ENCODE peak calls at places on chromosomes 7 and 10, in five cellular contexts. One of them, this sample, is unnamed.

GRCh38 chr10:68559872-68560200 is 301 bp upstream of the TET1 start:
- DNase-seq in H1: no peak
- DNase-seq in H9: no peak
- DNase-seq in IMR-90: no peak
- DNase-seq in mesenchymal stem cell: no peak
- DNase-seq in this sample: no peak

GRCh38 chr7:30563326-30563942 is 31.2 kb upstream of the GARS1 start:
- DNase-seq in H1: no peak
- DNase-seq in H9: no peak
- DNase-seq in IMR-90: peak
- DNase-seq in mesenchymal stem cell: no peak
- DNase-seq in this sample: no peak

GRCh38 chr10:46555713-46556514 is 544 bp downstream of the GPRIN2 start:
- DNase-seq in H1: peak
- DNase-seq in H9: peak
- DNase-seq in IMR-90: no peak
- DNase-seq in mesenchymal stem cell: no peak
- DNase-seq in this sample: peak

GRCh38 chr7:10300557-10300956 is 673.1 kb upstream of the PHF14 start:
- DNase-seq in H1: no peak
- DNase-seq in H9: no peak
- DNase-seq in IMR-90: no peak
- DNase-seq in mesenchymal stem cell: peak
- DNase-seq in this sample: no peak

GRCh38 chr7:85135931-85136330 is 50.9 kb downstream of the SEMA3D start:
- DNase-seq in H1: no peak
- DNase-seq in H9: no peak
- DNase-seq in IMR-90: peak
- DNase-seq in mesenchymal stem cell: peak
- DNase-seq in this sample: no peak

GRCh38 chr10:33542747-33543505 is 208.5 kb upstream of the NRP1 start:
- DNase-seq in H1: no peak
- DNase-seq in H9: no peak
- DNase-seq in IMR-90: peak
- DNase-seq in mesenchymal stem cell: peak
- DNase-seq in this sample: no peak

GRCh38 chr7:30898411-30898810 is 13.2 kb upstream of the AQP1 start:
- DNase-seq in H1: no peak
- DNase-seq in H9: no peak
- DNase-seq in IMR-90: no peak
- DNase-seq in mesenchymal stem cell: no peak
- DNase-seq in this sample: no peak

GRCh38 chr10:112961609-112962008 is 11.6 kb downstream of the TCF7L2 start:
- DNase-seq in H1: no peak
- DNase-seq in H9: no peak
- DNase-seq in IMR-90: no peak
- DNase-seq in mesenchymal stem cell: peak
- DNase-seq in this sample: no peak

GRCh38 chr10:61887772-61888171 is 13.7 kb upstream of the ARID5B start:
- DNase-seq in H1: no peak
- DNase-seq in H9: no peak
- DNase-seq in IMR-90: no peak
- DNase-seq in mesenchymal stem cell: no peak
- DNase-seq in this sample: no peak

GRCh38 chr10:61883376-61883997 is 18.0 kb upstream of the ARID5B start:
- DNase-seq in H1: no peak
- DNase-seq in H9: no peak
- DNase-seq in IMR-90: no peak
- DNase-seq in mesenchymal stem cell: no peak
- DNase-seq in this sample: no peak

GRCh38 chr10:61877882-61878281 is 23.6 kb upstream of the ARID5B start:
- DNase-seq in H1: no peak
- DNase-seq in H9: no peak
- DNase-seq in IMR-90: no peak
- DNase-seq in mesenchymal stem cell: no peak
- DNase-seq in this sample: no peak

GRCh38 chr10:61878411-61879051 is 23.0 kb upstream of the ARID5B start:
- DNase-seq in H1: no peak
- DNase-seq in H9: no peak
- DNase-seq in IMR-90: no peak
- DNase-seq in mesenchymal stem cell: no peak
- DNase-seq in this sample: no peak

DNA sequence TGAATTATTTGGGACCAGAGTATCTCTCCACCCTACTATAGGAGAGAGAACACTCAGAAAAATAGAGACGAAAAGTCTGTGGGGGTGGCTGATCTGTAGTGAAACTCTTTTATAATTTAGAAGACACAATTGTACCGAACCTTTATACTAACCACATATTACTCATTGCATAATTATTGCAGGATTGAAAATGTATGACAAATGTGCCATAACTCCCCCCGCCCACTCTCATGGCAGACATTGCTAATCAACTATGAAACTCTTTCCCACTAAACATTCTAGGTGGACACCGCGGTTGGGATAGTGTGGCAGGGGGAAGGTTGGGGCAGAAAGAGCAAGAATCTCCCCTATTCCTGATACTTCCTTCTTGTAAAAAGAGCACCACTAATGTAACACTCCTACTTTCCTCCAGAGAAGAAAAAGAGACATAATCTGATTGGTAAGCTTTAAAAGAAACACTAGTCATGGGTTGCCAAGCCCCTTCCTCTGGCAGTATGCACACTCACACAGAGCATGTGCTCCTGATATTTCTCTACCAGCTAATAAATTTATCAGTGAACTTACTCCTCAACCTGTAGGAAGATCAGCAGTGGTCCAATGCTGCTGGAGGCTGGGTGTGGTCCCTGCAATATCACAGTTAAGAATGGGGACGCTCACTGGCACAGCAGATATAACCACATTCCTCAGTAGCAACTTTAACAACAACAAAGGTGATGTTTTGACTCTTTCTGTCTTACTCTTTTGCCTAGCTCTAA is 18.7 kb upstream of the ARID5B start:
- DNase-seq in H1: no peak
- DNase-seq in H9: no peak
- DNase-seq in IMR-90: peak
- DNase-seq in mesenchymal stem cell: no peak
- DNase-seq in this sample: no peak
- H2AFZ ChIP-seq in H1: no peak
- H2AFZ ChIP-seq in H9: no peak
- H2AFZ ChIP-seq in IMR-90: no peak
- H2AFZ ChIP-seq in mesenchymal stem cell: no peak
- H2AFZ ChIP-seq in this sample: no peak

DNA sequence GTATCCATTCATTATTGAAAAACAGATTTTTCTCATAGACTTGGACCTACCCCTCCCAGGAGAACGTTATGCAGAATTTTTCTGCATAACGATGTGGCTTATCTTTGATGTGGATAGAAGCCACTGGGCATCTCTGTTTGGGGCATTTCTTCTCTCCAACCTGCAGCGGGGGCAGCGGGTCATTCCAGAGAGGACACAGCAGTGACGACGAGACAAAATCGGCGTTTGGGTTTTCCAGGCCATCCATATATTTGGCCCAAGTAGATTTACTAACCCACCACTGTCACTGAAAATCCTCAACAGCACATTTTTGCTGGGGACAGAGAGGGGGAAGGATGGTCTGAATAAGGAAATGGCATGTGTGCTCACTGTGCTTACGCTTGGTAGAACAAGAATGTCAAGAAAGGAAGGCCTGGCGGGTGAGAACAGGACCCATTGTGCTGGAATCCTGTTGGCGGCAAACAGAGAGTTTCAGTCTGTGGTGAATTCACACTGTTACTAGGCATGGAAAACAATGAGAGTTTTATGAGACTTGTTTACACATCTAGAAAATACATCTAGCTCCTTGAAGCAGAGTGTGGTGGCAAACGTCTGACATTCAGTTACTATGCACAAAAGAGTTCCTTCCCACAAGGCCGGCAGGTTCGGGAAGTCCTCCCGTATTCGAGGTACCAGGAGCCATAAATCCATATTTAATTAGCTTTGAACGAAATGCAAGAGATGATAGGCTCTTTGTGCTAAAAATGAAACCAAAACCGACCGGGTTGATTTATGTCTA is 299.5 kb upstream of the PITRM1 start:
- DNase-seq in H1: no peak
- DNase-seq in H9: no peak
- DNase-seq in IMR-90: no peak
- DNase-seq in mesenchymal stem cell: peak
- DNase-seq in this sample: peak
- H3K18ac ChIP-seq in H1: no peak
- H3K18ac ChIP-seq in H9: no peak
- H3K18ac ChIP-seq in IMR-90: peak
- H3K18ac ChIP-seq in mesenchymal stem cell: peak
- H3K18ac ChIP-seq in this sample: no peak

GRCh38 chr7:95976369-95976768 is 204.0 kb downstream of the DYNC1I1 start:
- DNase-seq in H1: no peak
- DNase-seq in H9: no peak
- DNase-seq in IMR-90: no peak
- DNase-seq in mesenchymal stem cell: no peak
- DNase-seq in this sample: no peak

GRCh38 chr7:95972554-95972953 is 200.2 kb downstream of the DYNC1I1 start:
- DNase-seq in H1: no peak
- DNase-seq in H9: no peak
- DNase-seq in IMR-90: no peak
- DNase-seq in mesenchymal stem cell: no peak
- DNase-seq in this sample: no peak

GRCh38 chr7:95974108-95974507 is 201.8 kb downstream of the DYNC1I1 start:
- DNase-seq in H1: no peak
- DNase-seq in H9: no peak
- DNase-seq in IMR-90: no peak
- DNase-seq in mesenchymal stem cell: no peak
- DNase-seq in this sample: no peak

DNA sequence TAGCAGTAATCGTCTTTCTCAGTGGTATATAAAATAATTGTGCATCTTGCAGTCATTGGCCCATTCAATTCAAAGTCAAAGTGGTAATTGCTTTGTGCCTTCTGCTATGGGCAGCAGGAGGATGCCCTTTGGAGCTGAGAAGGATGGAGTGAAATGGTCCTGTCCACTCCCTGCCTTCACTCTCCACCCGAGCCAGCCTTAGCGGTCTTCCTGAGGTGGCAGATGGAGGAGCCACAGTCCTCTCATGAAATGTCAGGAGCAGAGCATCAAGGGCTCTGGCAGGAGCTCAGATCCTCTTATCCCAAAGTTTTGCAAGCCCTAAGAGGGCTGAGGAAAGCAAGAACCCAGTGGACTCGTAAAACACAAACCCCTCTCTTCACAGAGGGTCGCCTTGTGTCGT is 199.4 kb downstream of the DYNC1I1 start:
- DNase-seq in H1: no peak
- DNase-seq in H9: no peak
- DNase-seq in IMR-90: no peak
- DNase-seq in mesenchymal stem cell: no peak
- DNase-seq in this sample: no peak
- H2AFZ ChIP-seq in H1: no peak
- H2AFZ ChIP-seq in H9: no peak
- H2AFZ ChIP-seq in IMR-90: no peak
- H2AFZ ChIP-seq in mesenchymal stem cell: no peak
- H2AFZ ChIP-seq in this sample: no peak

GRCh38 chr10:43856299-43856698 is 207.6 kb upstream of the ZNF32 start:
- DNase-seq in H1: peak
- DNase-seq in H9: no peak
- DNase-seq in IMR-90: no peak
- DNase-seq in mesenchymal stem cell: no peak
- DNase-seq in this sample: no peak
- H3K18ac ChIP-seq in H1: no peak
- H3K18ac ChIP-seq in H9: no peak
- H3K18ac ChIP-seq in IMR-90: no peak
- H3K18ac ChIP-seq in mesenchymal stem cell: peak
- H3K18ac ChIP-seq in this sample: no peak

GRCh38 chr7:32221056-32221455 is 150.8 kb upstream of the PDE1C start:
- DNase-seq in H1: no peak
- DNase-seq in H9: no peak
- DNase-seq in IMR-90: no peak
- DNase-seq in mesenchymal stem cell: no peak
- DNase-seq in this sample: no peak

GRCh38 chr7:32219416-32219815 is 149.2 kb upstream of the PDE1C start:
- DNase-seq in H1: peak
- DNase-seq in H9: no peak
- DNase-seq in IMR-90: no peak
- DNase-seq in mesenchymal stem cell: no peak
- DNase-seq in this sample: no peak

GRCh38 chr7:32217841-32218467 is 147.7 kb upstream of the PDE1C start:
- DNase-seq in H1: peak
- DNase-seq in H9: no peak
- DNase-seq in IMR-90: no peak
- DNase-seq in mesenchymal stem cell: no peak
- DNase-seq in this sample: no peak

GRCh38 chr7:32216759-32217158 is 146.6 kb upstream of the PDE1C start:
- DNase-seq in H1: peak
- DNase-seq in H9: no peak
- DNase-seq in IMR-90: no peak
- DNase-seq in mesenchymal stem cell: no peak
- DNase-seq in this sample: no peak

DNA sequence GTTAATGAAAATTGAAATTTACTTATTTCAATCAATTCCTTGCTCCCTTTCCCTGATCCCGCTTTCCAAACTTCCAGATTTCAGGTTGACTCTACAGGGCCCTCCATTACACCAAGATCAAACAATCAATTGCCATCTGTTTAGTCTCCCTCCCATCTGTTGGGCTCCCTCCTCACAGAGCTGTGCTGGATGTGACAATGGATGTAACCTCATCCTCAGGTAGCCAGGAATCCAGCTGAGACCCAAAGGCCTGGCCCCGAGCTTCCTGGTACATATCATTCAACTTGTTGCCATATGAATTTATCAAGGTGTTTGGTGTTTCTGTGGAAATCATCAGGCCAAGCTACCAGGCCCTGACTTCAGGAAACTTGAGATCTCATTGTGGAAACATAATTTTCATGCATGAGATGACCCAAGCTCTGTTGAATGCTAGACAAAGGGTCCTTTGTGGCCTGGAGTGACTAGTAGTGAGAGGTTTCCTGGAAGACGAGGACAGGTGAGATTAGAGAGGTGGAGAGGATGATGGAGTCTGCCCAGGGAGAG is 148.6 kb upstream of the PDE1C start:
- DNase-seq in H1: peak
- DNase-seq in H9: no peak
- DNase-seq in IMR-90: no peak
- DNase-seq in mesenchymal stem cell: no peak
- DNase-seq in this sample: no peak
- H2AFZ ChIP-seq in H1: no peak
- H2AFZ ChIP-seq in H9: no peak
- H2AFZ ChIP-seq in IMR-90: no peak
- H2AFZ ChIP-seq in mesenchymal stem cell: no peak
- H2AFZ ChIP-seq in this sample: no peak

DNA sequence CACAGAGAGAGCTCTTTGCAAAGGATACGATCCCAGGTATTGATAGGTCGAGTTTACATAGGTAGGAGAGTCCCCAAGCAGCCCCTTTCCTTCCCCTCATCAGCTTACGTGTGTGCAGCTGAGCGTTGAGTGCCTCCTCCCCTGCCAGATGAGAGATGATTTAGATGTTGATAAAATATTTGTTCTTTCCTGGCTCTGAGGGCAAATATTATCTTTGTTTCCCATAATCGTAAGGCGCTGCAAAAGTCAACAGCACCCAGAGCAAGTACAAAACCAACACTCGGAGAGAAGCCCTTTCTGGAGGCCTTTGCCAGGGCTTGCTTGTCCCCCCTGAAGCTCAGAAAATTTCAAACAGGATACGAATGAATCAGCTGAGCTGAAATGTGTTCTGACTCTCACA is 683.1 kb downstream of the LRMDA start:
- DNase-seq in H1: no peak
- DNase-seq in H9: no peak
- DNase-seq in IMR-90: no peak
- DNase-seq in mesenchymal stem cell: no peak
- DNase-seq in this sample: no peak
- H3K18ac ChIP-seq in H1: no peak
- H3K18ac ChIP-seq in H9: no peak
- H3K18ac ChIP-seq in IMR-90: no peak
- H3K18ac ChIP-seq in mesenchymal stem cell: no peak
- H3K18ac ChIP-seq in this sample: no peak

This sample was measured in neuronal stem cell.